ENCODE peak calls at places on chromosomes 16 and 17, in four cellular contexts. K is K562, S is HepG2, G is SK-N-SH. R is an unnamed sample.

GRCh38 chr17:82416771-82417170 is 1.4 kb upstream of the HEXD start:
- DNase-seq in K (peak), S (no peak), G (no peak), R (no peak)

GRCh38 chr17:81993726-81994592 is 16.5 kb downstream of the ASPSCR1 start:
- DNase-seq in K (no peak), S (peak), G (no peak), R (peak)

GRCh38 chr17:64608571-64608981 is 53.5 kb downstream of the SMURF2 start:
- DNase-seq in K (no peak), S (no peak), G (no peak), R (no peak)

GRCh38 chr17:17353625-17354484 is 50.7 kb downstream of the NT5M start:
- DNase-seq in K (no peak), S (no peak), G (no peak), R (no peak)

GRCh38 chr17:80836658-80836965 is 155.0 kb upstream of the CHMP6 start:
- DNase-seq in K (no peak), S (no peak), G (no peak), R (no peak)

GRCh38 chr16:88331989-88332920 is 50.5 kb upstream of the ZNF469 start:
- DNase-seq in K (no peak), S (no peak), G (no peak), R (no peak)

GRCh38 chr16:85969159-85969558 is 70.2 kb downstream of the IRF8 start:
- DNase-seq in K (no peak), S (no peak), G (no peak), R (no peak)

GRCh38 chr17:50837286-50837979 is 2.0 kb downstream of the WFIKKN2 start:
- DNase-seq in K (no peak), S (no peak), G (no peak), R (no peak)

GRCh38 chr17:42519546-42520444 is 16.2 kb upstream of the NAGLU start:
- DNase-seq in K (peak), S (peak), G (no peak), R (peak)

GRCh38 chr17:1744551-1745512 is 2.2 kb downstream of the SERPINF2 start:
- DNase-seq in K (no peak), S (no peak), G (peak), R (no peak)

GRCh38 chr16:52470601-52471000 is 76.3 kb downstream of the TOX3 start:
- DNase-seq in K (no peak), S (no peak), G (no peak), R (no peak)

GRCh38 chr17:66302761-66303626 is 581 bp downstream of the PRKCA start:
- DNase-seq in K (peak), S (peak), G (peak), R (peak)

GRCh38 chr17:1058423-1059130 is 61.6 kb downstream of the TIMM22 start:
- DNase-seq in K (peak), S (peak), G (peak), R (peak)

GRCh38 chr16:8595783-8596182 is 5.5 kb upstream of the TMEM114 start:
- DNase-seq in K (no peak), S (no peak), G (no peak), R (no peak)

GRCh38 chr16:9381908-9382307 is 290.5 kb downstream of the HAPSTR1 start:
- DNase-seq in K (no peak), S (no peak), G (no peak), R (no peak)

GRCh38 chr16:57202095-57202886 is 16.2 kb downstream of the RSPRY1 start:
- DNase-seq in K (no peak), S (no peak), G (no peak), R (no peak)

GRCh38 chr17:45098869-45099616 is 33.3 kb downstream of the PLCD3 start:
- DNase-seq in K (peak), S (peak), G (peak), R (peak)

GRCh38 chr16:22235839-22236745 is 30.0 kb downstream of the EEF2K start:
- DNase-seq in K (no peak), S (no peak), G (no peak), R (no peak)
- TF ChIP-seq USF2 in K (no peak), S (no peak), G (no peak), R (no peak)

GRCh38 chr16:4687946-4688673 is 5.3 kb upstream of the NUDT16L1 start:
- DNase-seq in K (no peak), S (no peak), G (no peak), R (no peak)
- TF ChIP-seq FOXJ3 in K (no peak), S (no peak), G (no peak), R (no peak)

DNA sequence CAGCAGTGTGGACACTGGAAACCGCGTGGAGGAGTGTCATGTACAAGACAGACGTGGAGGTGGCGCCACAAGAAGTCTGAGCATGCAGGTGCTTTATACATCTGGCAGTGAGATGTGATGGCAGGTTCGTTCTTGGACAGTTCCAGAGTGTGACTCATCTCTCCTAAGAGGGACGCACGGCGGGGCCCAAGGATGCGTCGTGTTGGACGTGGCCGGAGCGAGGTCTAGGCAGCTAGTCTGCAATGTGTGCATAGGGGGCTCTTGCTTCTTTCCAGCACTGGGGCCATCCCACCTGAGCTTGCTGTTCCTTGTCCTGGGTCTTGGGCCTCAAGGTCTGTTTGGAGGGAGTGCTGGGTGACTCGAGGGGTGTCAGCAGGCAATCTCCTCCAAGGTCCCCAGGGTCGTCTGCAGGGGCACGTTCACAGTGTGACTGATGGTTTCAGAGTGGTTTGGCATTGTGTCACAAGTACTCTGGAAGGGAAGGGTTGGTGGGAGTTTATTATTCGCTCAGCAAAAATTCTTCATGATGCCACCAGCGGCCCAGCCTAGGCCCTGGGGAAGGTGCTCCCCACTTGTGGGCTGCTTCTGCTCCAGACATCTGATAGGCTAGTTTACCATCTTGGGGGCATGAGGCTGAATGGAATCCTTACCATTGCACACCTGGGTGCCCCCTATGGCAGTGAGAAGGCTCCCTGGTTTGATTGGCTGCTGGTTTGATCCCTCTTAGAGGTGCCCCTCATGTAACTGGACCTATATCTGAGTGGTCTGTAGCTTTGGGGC is 22.1 kb downstream of the SPACA3 start:
- DNase-seq in K (peak), S (no peak), G (no peak), R (no peak)
- TF ChIP-seq USF2 in K (no peak), S (no peak), G (no peak), R (no peak)

DNA sequence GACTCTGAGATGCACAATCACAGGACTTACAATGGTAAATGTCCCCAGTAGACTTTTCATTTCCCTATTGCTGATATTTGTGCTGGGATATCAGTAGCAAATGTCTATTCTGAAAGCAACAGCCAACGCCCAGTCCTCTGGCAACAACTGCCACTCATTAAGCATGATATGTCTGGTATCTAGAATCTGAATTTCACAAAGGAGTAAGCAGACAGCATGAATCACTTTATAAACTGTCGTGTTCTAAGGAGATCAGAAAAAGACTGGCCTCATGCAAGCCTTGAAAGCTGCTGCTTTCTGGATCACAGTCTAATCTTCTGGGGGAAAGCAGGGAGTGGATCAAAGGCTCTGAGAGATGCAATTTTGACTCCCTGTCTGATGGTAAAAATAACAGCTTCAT is 153.1 kb upstream of the NOG start:
- DNase-seq in K (no peak), S (no peak), G (no peak), R (no peak)
- TF ChIP-seq FOXJ3 in K (no peak), S (no peak), G (no peak), R (no peak)

DNA sequence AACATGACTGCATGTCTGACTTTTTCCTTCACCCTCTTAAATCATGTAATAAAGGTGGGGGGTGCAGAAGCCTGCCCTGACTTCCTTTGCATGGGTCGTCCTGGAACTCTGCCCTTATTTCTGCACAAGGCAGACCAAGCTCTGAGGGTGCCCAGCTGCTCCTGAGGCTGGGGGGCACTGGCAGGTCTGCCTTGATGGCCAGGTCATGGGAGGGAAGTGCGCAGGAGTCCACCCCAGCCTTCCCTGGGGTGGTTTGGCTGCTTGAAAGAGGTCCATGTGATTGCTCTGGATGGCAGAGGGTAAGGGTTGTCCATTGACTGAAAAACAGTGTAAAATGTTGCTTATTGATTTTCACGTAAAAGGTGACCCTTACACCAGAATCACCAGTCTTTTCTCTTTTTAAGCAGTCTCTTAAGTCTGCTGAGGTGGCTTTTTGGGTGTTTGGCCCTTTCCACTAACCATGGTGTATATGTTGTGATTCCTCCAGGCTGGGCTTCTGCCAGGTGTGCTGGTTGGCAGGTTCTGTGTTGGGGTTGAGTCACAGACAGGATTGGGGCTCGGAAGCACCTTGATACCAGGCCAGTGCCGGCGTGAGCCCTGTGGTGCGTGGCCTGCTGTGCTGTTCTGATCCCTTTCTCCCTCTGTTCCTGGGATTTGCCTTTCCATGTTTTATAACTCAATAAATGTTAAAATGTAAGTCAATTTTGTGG is 19.4 kb downstream of the DHX38 start:
- DNase-seq in K (no peak), S (no peak), G (no peak), R (no peak)
- TF ChIP-seq USF2 in K (no peak), S (no peak), G (no peak), R (no peak)

DNA sequence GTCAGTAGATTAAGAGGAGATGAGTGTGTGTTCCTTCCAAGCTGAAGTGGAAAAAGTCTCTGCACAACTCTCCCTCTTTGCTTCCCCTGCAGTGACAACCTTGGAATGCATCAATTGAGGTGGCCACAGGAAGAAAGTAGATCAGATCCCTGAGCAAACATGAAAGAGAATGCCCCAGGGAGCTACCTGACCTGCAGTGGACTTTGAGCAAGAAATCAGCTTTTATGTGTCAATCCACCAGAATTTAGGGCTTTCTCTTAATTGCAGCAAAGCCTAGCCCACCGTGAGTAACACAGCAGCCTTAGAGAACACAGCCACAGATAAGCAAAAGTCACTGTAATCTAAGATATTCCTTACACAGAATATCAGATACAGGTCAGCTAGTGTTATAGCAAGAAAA is 448.5 kb upstream of the ERCC4 start:
- DNase-seq in K (no peak), S (no peak), G (no peak), R (no peak)
- TF ChIP-seq FOXJ3 in K (no peak), S (no peak), G (no peak), R (no peak)

R was measured in WTC11.